ENCODE peak calls at places on chromosome 7, in nine cellular contexts. C is brain microvascular endothelial cell, U is astrocyte, D is PC-9, H is PC-3, S is ovary, B is tibial nerve, M is neural progenitor cell, Q is right atrium auricular region. O is an unnamed sample.

GRCh38 chr7:17498230-17498629 is 199.8 kb downstream of the AHR start:
- DNase-seq in C (no peak), U (no peak), D (no peak), H (no peak), S (no peak), B (no peak), M (no peak), Q (no peak), O (no peak)

GRCh38 chr7:122803323-122803722 is 82.9 kb downstream of the CADPS2 start:
- DNase-seq in C (peak; percentile 37), U (peak; percentile 16), D (peak; percentile 21), H (peak; percentile 52), S (no peak), B (no peak), M (peak; percentile 49), Q (no peak), O (no peak)

GRCh38 chr7:131525820-131526219 is 30.6 kb downstream of the PODXL start:
- DNase-seq in C (peak; percentile 28), U (no peak), D (no peak), H (peak; percentile 77), S (no peak), B (no peak), M (no peak), Q (no peak), O (no peak)

GRCh38 chr7:54563329-54563916 is 21.2 kb downstream of the VSTM2A start:
- DNase-seq in C (no peak), U (no peak), D (no peak), H (no peak), S (no peak), B (no peak), M (peak; percentile 9), Q (no peak), O (no peak)

GRCh38 chr7:39735903-39736302 is 112.5 kb downstream of the RALA start:
- DNase-seq in C (peak; percentile 71), U (peak; percentile 29), D (no peak), H (no peak), S (no peak), B (no peak), M (no peak), Q (no peak), O (no peak)

GRCh38 chr7:132560105-132560504 is 16.2 kb downstream of the PLXNA4 start:
- DNase-seq in C (no peak), U (no peak), D (no peak), H (no peak), S (no peak), B (no peak), M (no peak), Q (no peak), O (no peak)

GRCh38 chr7:130758429-130759056 is 24.5 kb upstream of the KLF14 start:
- DNase-seq in C (no peak), U (peak; percentile 31), D (no peak), H (peak; percentile 67), S (no peak), B (no peak), M (peak; percentile 61), Q (no peak), O (no peak)

GRCh38 chr7:122303971-122304603 is 463 bp downstream of the FEZF1 start:
- DNase-seq in C (no peak), U (no peak), D (no peak), H (no peak), S (no peak), B (no peak), M (peak; percentile 89), Q (no peak), O (no peak)

GRCh38 chr7:4683884-4684565 is 1.9 kb downstream of the FOXK1 start:
- DNase-seq in C (peak; percentile 53), U (peak; percentile 73), D (peak; percentile 66), H (peak; percentile 68), S (peak; percentile 53), B (peak; percentile 41), M (no peak), Q (no peak), O (no peak)

GRCh38 chr7:4683043-4683883 is 1.2 kb downstream of the FOXK1 start:
- DNase-seq in C (no peak), U (no peak), D (peak; percentile 30), H (no peak), S (peak; percentile 44), B (no peak), M (no peak), Q (no peak), O (no peak)

GRCh38 chr7:4681922-4682620 is at the start of gene FOXK1:
- DNase-seq in C (no peak), U (peak; percentile 42), D (peak; percentile 84), H (peak; percentile 67), S (peak; percentile 76), B (peak; percentile 60), M (peak; percentile 89), Q (no peak), O (peak; percentile 69)

GRCh38 chr7:4682621-4683042 is 537 bp downstream of the FOXK1 start:
- DNase-seq in C (no peak), U (peak; percentile 41), D (peak; percentile 43), H (peak; percentile 42), S (peak; percentile 46), B (no peak), M (no peak), Q (no peak), O (no peak)

DNA sequence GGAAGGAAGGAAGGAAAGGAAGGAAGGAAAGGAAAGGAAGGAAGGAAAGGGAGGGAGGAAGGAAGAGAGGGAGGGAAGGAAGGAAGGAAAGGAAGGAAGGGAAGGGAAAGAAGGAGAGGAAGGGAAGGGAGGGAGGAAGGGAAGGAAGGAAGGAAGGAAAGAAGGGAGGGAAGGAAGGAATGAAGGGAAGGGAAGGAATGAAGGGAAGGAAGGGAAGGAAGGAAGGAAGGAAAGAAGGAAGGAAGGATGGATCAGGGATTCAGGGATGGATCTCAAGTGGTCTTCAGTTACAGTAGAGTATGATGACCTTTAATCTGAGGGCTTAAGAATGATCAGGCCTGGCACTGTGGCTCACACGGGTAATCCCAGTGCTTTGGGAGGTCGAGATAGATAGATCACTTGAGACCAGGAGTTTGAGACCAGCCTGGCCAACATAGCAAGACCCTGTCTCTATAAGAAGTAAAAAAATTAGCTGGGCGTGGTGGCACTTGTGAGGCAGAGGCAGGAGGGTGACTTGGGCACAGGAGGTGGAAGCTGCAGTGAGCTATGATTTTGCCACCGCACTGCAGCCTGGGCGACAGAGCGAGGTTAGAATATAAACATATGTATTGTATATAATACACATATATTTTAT is 760 bp upstream of the FOXK1 start:
- DNase-seq in C (no peak), U (no peak), D (no peak), H (no peak), S (no peak), B (no peak), M (no peak), Q (no peak), O (no peak)
- H3K27ac ChIP-seq in C (peak overlapping the region; percentile 71), U (peak overlapping the region; percentile 47), D (no peak overlapping the region), H (no peak overlapping the region), S (peak overlapping the region; percentile 41), B (peak overlapping the region; percentile 28), M (no peak overlapping the region), Q (peak overlapping the region; percentile 55), O (no peak overlapping the region)

GRCh38 chr7:98210513-98211220 is 572 bp upstream of the BHLHA15 start:
- DNase-seq in C (no peak), U (no peak), D (no peak), H (no peak), S (no peak), B (no peak), M (peak; percentile 72), Q (no peak), O (no peak)

GRCh38 chr7:98211221-98211675 is at the start of gene BHLHA15:
- DNase-seq in C (no peak), U (no peak), D (peak; percentile 45), H (peak; percentile 52), S (peak; percentile 17), B (no peak), M (peak; percentile 72), Q (no peak), O (no peak)

GRCh38 chr7:98206451-98207330 is 4.5 kb upstream of the BHLHA15 start:
- DNase-seq in C (no peak), U (no peak), D (no peak), H (no peak), S (no peak), B (no peak), M (no peak), Q (no peak), O (no peak)

GRCh38 chr7:98211676-98212531 is 665 bp downstream of the BHLHA15 start:
- DNase-seq in C (no peak), U (no peak), D (no peak), H (no peak), S (peak; percentile 14), B (no peak), M (peak; percentile 33), Q (no peak), O (no peak)

GRCh38 chr7:98209166-98209920 is 1.9 kb upstream of the BHLHA15 start:
- DNase-seq in C (no peak), U (no peak), D (no peak), H (no peak), S (no peak), B (no peak), M (no peak), Q (no peak), O (no peak)
- H3K27ac ChIP-seq in C (no peak overlapping the region), U (no peak overlapping the region), D (no peak overlapping the region), H (no peak overlapping the region), S (no peak overlapping the region), B (no peak overlapping the region), M (no peak overlapping the region), Q (no peak overlapping the region), O (no peak overlapping the region)

DNA sequence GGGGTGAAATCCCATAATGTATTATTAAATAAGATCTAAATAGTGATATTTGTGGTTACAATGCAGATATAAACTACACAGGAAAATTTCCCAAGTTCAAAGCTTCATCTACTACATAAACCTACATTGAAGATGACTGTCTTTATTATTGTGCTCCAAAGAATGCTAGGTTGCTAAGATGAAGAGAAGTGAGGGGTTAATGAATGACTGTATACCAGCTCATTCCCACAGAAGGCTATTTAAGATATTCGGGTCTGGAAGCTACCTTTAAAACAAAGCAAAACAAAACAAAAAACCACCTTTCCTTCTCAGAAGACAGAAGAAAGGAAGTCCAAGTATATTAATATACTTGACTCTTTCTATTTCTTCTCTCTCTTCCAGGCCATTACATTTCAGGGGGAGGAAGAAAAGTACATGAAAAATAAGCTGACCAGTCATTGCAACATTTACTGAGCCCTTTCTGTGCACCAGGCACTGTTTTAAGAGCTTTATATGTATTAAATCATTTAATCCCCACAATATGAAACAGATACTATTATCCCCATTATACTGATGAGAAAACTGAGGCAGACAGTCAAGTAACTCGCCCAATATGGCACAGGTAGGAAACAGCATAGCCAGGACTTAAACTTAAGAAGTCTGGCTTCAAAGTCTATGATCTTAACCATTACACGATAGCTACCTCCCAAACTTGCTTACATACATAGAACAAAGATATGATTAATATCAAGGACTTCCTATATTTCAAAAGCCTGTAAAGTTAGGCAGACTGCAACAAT is 48.1 kb downstream of the TNPO3 start:
- DNase-seq in C (no peak), U (peak; percentile 20), D (no peak), H (no peak), S (no peak), B (no peak), M (no peak), Q (no peak), O (no peak)
- H3K27ac ChIP-seq in C (no peak overlapping the region), U (no peak overlapping the region), D (no peak overlapping the region), H (no peak overlapping the region), S (no peak overlapping the region), B (no peak overlapping the region), M (no peak overlapping the region), Q (no peak overlapping the region), O (no peak overlapping the region)

GRCh38 chr7:93923946-93924345 is 2.4 kb downstream of the GNG11 start:
- DNase-seq in C (no peak), U (peak; percentile 36), D (no peak), H (no peak), S (no peak), B (no peak), M (no peak), Q (no peak), O (no peak)

GRCh38 chr7:93931655-93932054 is 10.1 kb downstream of the GNG11 start:
- DNase-seq in C (no peak), U (no peak), D (no peak), H (no peak), S (no peak), B (no peak), M (no peak), Q (no peak), O (no peak)

GRCh38 chr7:93927585-93927984 is 6.0 kb downstream of the GNG11 start:
- DNase-seq in C (no peak), U (no peak), D (no peak), H (no peak), S (no peak), B (no peak), M (no peak), Q (no peak), O (no peak)

GRCh38 chr7:93923291-93923690 is 1.8 kb downstream of the GNG11 start:
- DNase-seq in C (no peak), U (no peak), D (no peak), H (no peak), S (no peak), B (no peak), M (no peak), Q (no peak), O (no peak)

GRCh38 chr7:93926800-93927199 is 5.3 kb downstream of the GNG11 start:
- DNase-seq in C (no peak), U (no peak), D (no peak), H (no peak), S (no peak), B (no peak), M (no peak), Q (no peak), O (no peak)
- H3K27ac ChIP-seq in C (no peak overlapping the region), U (no peak overlapping the region), D (no peak overlapping the region), H (no peak overlapping the region), S (no peak overlapping the region), B (no peak overlapping the region), M (no peak overlapping the region), Q (peak overlapping the region; percentile 20), O (no peak overlapping the region)

O was measured in caudate nucleus.